ENCODE peak calls at places on chromosomes 13 and 19, in four cellular contexts. T is IMR-90, M is body of pancreas, V is gastrocnemius medialis. Q is an unnamed sample.

GRCh38 chr19:11257827-11258380 is 4.4 kb downstream of the DOCK6 start:
- DNase-seq in T (no peak), M (no peak), V (no peak), Q (no peak)

GRCh38 chr19:32287811-32288227 is 57.6 kb upstream of the ZNF507 start:
- DNase-seq in T (peak; percentile 61), M (peak; percentile 64), V (peak; percentile 50), Q (peak; percentile 55)

GRCh38 chr19:1275260-1275975 is at the start of gene FAM174C:
- DNase-seq in T (peak; percentile 97), M (peak; percentile 97), V (peak; percentile 96), Q (no peak)

GRCh38 chr19:45442927-45443461 is 19.3 kb upstream of the ERCC1 start:
- DNase-seq in T (peak; percentile 59), M (peak; percentile 70), V (peak; percentile 52), Q (no peak)

GRCh38 chr13:110187501-110188161 is 119.3 kb downstream of the COL4A1 start:
- DNase-seq in T (peak; percentile 78), M (peak; percentile 67), V (no peak), Q (no peak)

GRCh38 chr13:99308481-99309087 is 1.4 kb upstream of the GPR183 start:
- DNase-seq in T (peak; percentile 63), M (no peak), V (no peak), Q (no peak)

GRCh38 chr13:44498969-44499368 is 77.2 kb downstream of the TSC22D1 start:
- DNase-seq in T (no peak), M (peak; percentile 60), V (no peak), Q (no peak)

GRCh38 chr19:38683393-38684077 is 36.1 kb downstream of the ACTN4 start:
- DNase-seq in T (peak; percentile 85), M (peak; percentile 98), V (peak; percentile 84), Q (no peak)

GRCh38 chr19:51479531-51480331 is 1.4 kb downstream of the CEACAM18 start:
- DNase-seq in T (no peak), M (no peak), V (no peak), Q (no peak)

GRCh38 chr19:2661615-2662014 is 40.9 kb downstream of the GNG7 start:
- DNase-seq in T (no peak), M (no peak), V (no peak), Q (no peak)

GRCh38 chr13:105920375-105920774 is 615.1 kb downstream of the EFNB2 start:
- DNase-seq in T (peak; percentile 87), M (no peak), V (no peak), Q (no peak)

GRCh38 chr13:99307648-99308339 is 595 bp upstream of the GPR183 start:
- DNase-seq in T (peak; percentile 83), M (peak; percentile 59), V (no peak), Q (no peak)

GRCh38 chr19:54456423-54457373 is 6.9 kb downstream of the LENG9 start:
- DNase-seq in T (no peak), M (no peak), V (no peak), Q (no peak)
- TF ChIP-seq POLR2A in T (no peak), M (no peak), V (no peak), Q (no peak)

GRCh38 chr13:107678075-107678689 is 537.2 kb downstream of the LIG4 start:
- DNase-seq in T (peak; percentile 53), M (no peak), V (no peak), Q (no peak)
- TF ChIP-seq CTCF in T (peak; percentile 53), M (peak; percentile 20), V (no peak), Q (no peak)

GRCh38 chr13:75788494-75788991 is 152.4 kb downstream of the LMO7 start:
- DNase-seq in T (peak; percentile 96), M (no peak), V (peak; percentile 83), Q (no peak)
- H3K4me1 ChIP-seq in T (peaks cover 21% of the 10 kb centered on the region), M (peaks cover 53% of the 10 kb centered on the region), V (peaks cover 72% of the 10 kb centered on the region), Q (no peaks in the 10 kb centered on the region)

GRCh38 chr19:58466760-58467589 is at the start of gene ZNF324:
- DNase-seq in T (peak; percentile 94), M (peak; percentile 98), V (peak; percentile 97), Q (no peak)
- TF ChIP-seq POLR2A in T (peak; percentile 80), M (peak; percentile 62), V (peak; percentile 71), Q (peak; percentile 23)

GRCh38 chr19:58406818-58407657 is 1.4 kb upstream of the ZNF584 start:
- DNase-seq in T (no peak), M (no peak), V (no peak), Q (no peak)

GRCh38 chr19:58407658-58408151 is 744 bp upstream of the ZNF584 start:
- DNase-seq in T (peak; percentile 25), M (no peak), V (no peak), Q (no peak)

GRCh38 chr19:58408152-58409009 is at the start of gene ZNF584:
- DNase-seq in T (peak; percentile 93), M (peak; percentile 96), V (peak; percentile 92), Q (no peak)

GRCh38 chr19:58409010-58409790 is 751 bp downstream of the ZNF584 start:
- DNase-seq in T (peak; percentile 22), M (no peak), V (no peak), Q (no peak)
- TF ChIP-seq CTCF in T (no peak), M (no peak), V (no peak), Q (no peak)

DNA sequence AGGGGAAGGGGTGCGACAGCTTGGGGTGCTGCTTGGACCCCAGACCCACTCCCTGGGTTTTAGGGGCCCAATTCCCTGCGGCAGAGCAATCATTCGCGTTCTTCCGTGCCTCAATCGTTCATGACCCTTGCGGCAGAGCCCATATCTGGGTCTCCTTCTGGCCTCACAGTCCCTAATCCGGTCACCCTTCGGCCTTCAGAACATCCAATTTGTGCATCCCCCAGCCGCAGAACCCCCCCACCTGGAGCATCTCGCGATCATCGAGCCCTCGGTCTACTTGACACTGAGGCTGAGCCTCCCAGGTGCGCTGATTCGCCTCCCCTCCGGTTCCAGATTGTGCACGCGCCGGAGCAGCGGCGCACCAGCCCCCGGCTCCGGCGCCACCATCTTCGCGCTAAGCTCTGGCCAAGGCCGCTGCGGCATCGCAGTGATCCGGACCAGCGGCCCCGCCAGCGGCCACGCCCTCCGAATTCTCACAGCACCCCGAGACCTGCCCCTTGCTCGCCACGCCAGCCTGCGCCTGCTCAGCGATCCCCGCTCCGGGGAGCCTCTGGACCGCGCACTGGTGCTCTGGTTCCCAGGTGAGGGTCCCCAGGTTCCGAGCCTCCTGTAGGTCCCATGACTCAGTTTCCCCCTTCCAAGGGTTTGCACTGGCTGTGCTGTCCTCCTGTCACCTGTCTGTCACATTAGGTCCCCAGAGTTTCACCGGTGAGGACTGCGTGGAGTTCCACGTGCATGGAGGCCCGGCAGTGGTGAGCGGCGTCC is 504 bp downstream of the GTPBP3 start:
- DNase-seq in T (no peak), M (no peak), V (no peak), Q (no peak)
- H3K4me1 ChIP-seq in T (peaks cover 8% of the 10 kb centered on the region), M (peaks cover 34% of the 10 kb centered on the region), V (peaks cover 24% of the 10 kb centered on the region), Q (peaks cover 57% of the 10 kb centered on the region)

Q was measured in vagina.